ENCODE peak calls at places on chromosome 6, in four cellular contexts. B is A549, N is HepG2, F is K562. R is an unnamed sample.

GRCh38 chr6:81822584-81822983 is 70.1 kb upstream of the TENT5A start:
- DNase-seq in N (no peak), F (no peak), B (no peak), R (no peak)

GRCh38 chr6:157994126-157994795 is 12.6 kb downstream of the SYNJ2 start:
- DNase-seq in F (peak; percentile 56), B (no peak), N (peak; percentile 69), R (no peak)

GRCh38 chr6:91298543-91299145 is 711.8 kb upstream of the MAP3K7 start:
- DNase-seq in B (no peak), N (no peak), F (no peak), R (no peak)

GRCh38 chr6:168062346-168063289 is 16.4 kb downstream of the FRMD1 start:
- DNase-seq in B (no peak), N (peak; percentile 41), F (no peak), R (no peak)

GRCh38 chr6:139776051-139776450 is 401.6 kb upstream of the CITED2 start:
- DNase-seq in N (peak; percentile 61), F (no peak), B (no peak), R (no peak)

GRCh38 chr6:77492529-77492928 is 29.2 kb upstream of the HTR1B start:
- DNase-seq in B (no peak), N (peak; percentile 39), F (no peak), R (no peak)

GRCh38 chr6:121847806-121848522 is 412.5 kb downstream of the GJA1 start:
- DNase-seq in B (no peak), N (no peak), F (no peak), R (no peak)

GRCh38 chr6:170280689-170281045 is 10.2 kb downstream of the DLL1 start:
- DNase-seq in N (no peak), F (no peak), B (no peak), R (no peak)

GRCh38 chr6:111427341-111428116 is 55.5 kb downstream of the REV3L start:
- DNase-seq in B (no peak), F (no peak), N (peak; percentile 85), R (no peak)

GRCh38 chr6:153150400-153150766 is 19.3 kb upstream of the RGS17 start:
- DNase-seq in B (no peak), N (no peak), F (no peak), R (no peak)

GRCh38 chr6:150004101-150004782 is 21.1 kb downstream of the RAET1L start:
- DNase-seq in N (no peak), F (no peak), B (no peak), R (no peak)

GRCh38 chr6:90266845-90267621 is 29.6 kb downstream of the BACH2 start:
- DNase-seq in N (no peak), F (no peak), B (no peak), R (no peak)

GRCh38 chr6:37134622-37135191 is 35.2 kb upstream of the PIM1 start:
- DNase-seq in B (peak; percentile 88), F (no peak), N (no peak), R (no peak)

GRCh38 chr6:47741807-47742206 is 40.0 kb upstream of the OPN5 start:
- DNase-seq in F (no peak), N (no peak), B (peak; percentile 4), R (no peak)

GRCh38 chr6:26196846-26197683 is 109.8 kb downstream of the HFE start:
- DNase-seq in F (peak; percentile 90), N (peak; percentile 93), B (no peak), R (peak; percentile 75)

GRCh38 chr6:37868447-37868825 is 48.9 kb downstream of the ZFAND3 start:
- DNase-seq in N (no peak), F (no peak), B (no peak), R (no peak)

GRCh38 chr6:169766921-169767736 is 15.7 kb downstream of the ERMARD start:
- DNase-seq in N (peak; percentile 44), B (no peak), F (no peak), R (no peak)

GRCh38 chr6:147990159-147990558 is 352.5 kb upstream of the SASH1 start:
- DNase-seq in F (no peak), N (no peak), B (no peak), R (no peak)

GRCh38 chr6:82270791-82271392 is 23.3 kb upstream of the IBTK start:
- DNase-seq in F (peak; percentile 38), N (peak; percentile 30), B (peak; percentile 49), R (no peak)

GRCh38 chr6:317452-318144 is 25.3 kb downstream of the DUSP22 start:
- DNase-seq in B (no peak), F (no peak), N (no peak), R (no peak)

GRCh38 chr6:12635375-12635774 is 81.2 kb upstream of the PHACTR1 start:
- DNase-seq in B (no peak), N (no peak), F (no peak), R (no peak)

GRCh38 chr6:30557683-30557981 is 537 bp downstream of the PRR3 start:
- DNase-seq in F (no peak), N (no peak), B (no peak), R (no peak)

GRCh38 chr6:112931835-112932234 is 584.7 kb downstream of the RFPL4B start:
- DNase-seq in N (no peak), B (no peak), F (no peak), R (no peak)

GRCh38 chr6:28161410-28162079 is 19.9 kb downstream of the ZKSCAN8 start:
- DNase-seq in F (peak; percentile 89), B (peak; percentile 25), N (peak; percentile 79), R (peak; percentile 93)

GRCh38 chr6:131061041-131061770 is 1.8 kb downstream of the EPB41L2 start:
- DNase-seq in B (no peak), F (no peak), N (peak; percentile 52), R (no peak)

GRCh38 chr6:138588805-138589434 is 89.6 kb upstream of the NHSL1 start:
- DNase-seq in B (peak; percentile 69), N (peak; percentile 80), F (peak; percentile 81), R (peak; percentile 65)

GRCh38 chr6:43575105-43575771 is 600 bp downstream of the XPO5 start:
- DNase-seq in N (peak; percentile 40), B (peak; percentile 21), F (peak; percentile 88), R (peak; percentile 40)

GRCh38 chr6:47238456-47238995 is 71.2 kb downstream of the TNFRSF21 start:
- DNase-seq in N (no peak), F (no peak), B (no peak), R (no peak)

GRCh38 chr6:150894935-150895686 is 29.6 kb downstream of the MTHFD1L start:
- DNase-seq in N (peak; percentile 25), B (no peak), F (no peak), R (no peak)

GRCh38 chr6:159172066-159172465 is 2.9 kb downstream of the FNDC1 start:
- DNase-seq in N (no peak), F (no peak), B (no peak), R (no peak)

DNA sequence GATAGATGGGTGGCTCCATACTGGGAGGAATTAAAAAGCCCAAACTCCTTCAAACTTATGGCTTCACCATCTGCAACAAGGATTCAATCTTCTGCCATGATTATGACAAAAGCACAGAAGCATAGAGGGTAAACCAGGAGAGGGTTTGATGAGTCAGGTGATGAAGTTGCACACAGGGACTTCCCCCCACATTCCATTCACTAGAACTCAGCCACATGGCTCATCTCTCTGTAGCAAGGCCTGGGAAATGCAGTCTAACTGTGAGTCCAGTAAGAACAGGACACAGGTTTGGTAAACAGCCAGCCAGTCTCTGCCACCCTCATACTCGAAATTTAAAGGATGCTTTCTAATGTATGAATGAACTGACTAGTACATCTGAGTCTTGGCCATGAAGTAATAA is 142.9 kb downstream of the HIVEP2 start:
- DNase-seq in F (no peak), N (peak; percentile 65), B (peak; percentile 59), R (no peak)
- TF ChIP-seq ESRRA in F (no peak), N (no peak), B (no peak), R (no peak)

DNA sequence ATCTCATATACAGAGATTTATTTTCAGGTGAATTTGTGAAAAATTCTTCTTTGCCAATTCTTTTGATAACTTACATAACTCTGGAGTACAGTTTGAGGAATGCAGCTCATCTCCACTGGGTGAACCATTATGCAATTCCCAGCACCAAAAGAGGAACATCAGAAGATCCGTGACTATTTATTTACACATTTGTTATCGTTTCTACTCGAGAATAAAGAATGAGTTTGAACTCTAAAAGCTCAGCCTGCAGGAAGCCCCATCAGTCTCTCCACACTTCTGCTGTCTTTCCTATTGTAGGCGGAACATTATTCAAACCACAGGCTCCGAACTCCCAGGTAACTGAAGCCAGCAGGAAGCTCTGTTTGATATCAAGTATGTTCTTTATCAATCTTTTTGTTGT is 95.9 kb upstream of the IFNGR1 start:
- DNase-seq in N (peak; percentile 94), F (no peak), B (no peak), R (no peak)
- TF ChIP-seq NR3C1 in N (no peak), F (no peak), B (no peak), R (no peak)

GRCh38 chr6:34288581-34288980 is 39.8 kb upstream of the SMIM29 start:
- DNase-seq in F (no peak), N (no peak), B (no peak), R (no peak)

GRCh38 chr6:34281702-34282334 is 33.0 kb upstream of the SMIM29 start:
- DNase-seq in B (no peak), N (no peak), F (peak; percentile 38), R (no peak)

GRCh38 chr6:34285571-34285970 is 36.8 kb upstream of the SMIM29 start:
- DNase-seq in F (no peak), B (no peak), N (no peak), R (no peak)

GRCh38 chr6:34289137-34289536 is 40.3 kb upstream of the SMIM29 start:
- DNase-seq in N (no peak), B (no peak), F (no peak), R (no peak)

DNA sequence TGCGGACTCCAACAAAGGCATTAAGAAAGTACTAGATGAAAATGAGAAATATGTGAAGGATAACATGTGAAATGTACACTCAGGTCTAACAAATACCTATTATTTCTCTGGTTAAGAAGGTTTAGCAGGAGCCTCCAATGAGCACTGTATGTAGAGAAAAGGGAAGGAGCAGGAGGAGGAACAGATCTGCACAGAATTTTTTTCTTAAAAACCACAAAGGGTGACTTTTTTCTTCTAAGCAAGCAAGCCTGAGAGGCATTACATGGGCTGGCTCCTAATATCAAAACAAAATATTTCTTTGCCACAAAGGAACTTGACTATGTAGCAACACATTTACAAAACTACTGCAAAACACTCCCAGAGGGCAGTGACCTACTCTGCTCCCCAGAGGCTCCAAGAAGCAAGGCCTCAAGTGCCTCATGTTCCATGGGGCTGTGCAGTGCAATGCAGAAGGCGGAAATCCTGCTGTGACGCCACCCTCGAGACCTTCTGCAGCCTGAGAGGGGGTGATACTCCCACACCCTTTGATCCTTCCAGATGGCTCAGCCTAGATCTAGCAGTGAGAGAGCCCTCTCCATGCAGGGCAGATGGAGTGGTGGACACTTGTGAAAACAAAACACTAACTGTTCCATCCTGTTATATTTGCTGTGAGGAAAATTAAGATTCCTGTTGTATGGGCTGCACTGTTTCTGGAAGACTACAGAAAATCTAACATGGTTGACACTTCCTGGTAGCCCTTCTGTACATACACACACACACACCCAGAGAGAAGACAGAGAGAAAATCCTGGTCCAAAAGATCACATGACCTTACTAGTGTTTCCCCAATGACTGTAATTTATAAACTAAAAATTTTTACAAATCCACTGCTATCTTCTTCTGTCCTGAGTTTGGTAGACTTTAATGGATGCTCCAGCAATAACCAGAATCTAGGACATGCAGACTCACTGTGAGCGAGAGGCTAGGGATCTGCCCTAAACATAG is 36.0 kb upstream of the SMIM29 start:
- DNase-seq in N (no peak), F (peak; percentile 69), B (no peak), R (no peak)
- TF ChIP-seq ESRRA in N (no peak), F (no peak), B (no peak), R (no peak)

GRCh38 chr6:123805921-123806320 is 2.3 kb downstream of the NKAIN2 start:
- DNase-seq in F (no peak), N (no peak), B (no peak), R (no peak)

GRCh38 chr6:123810948-123811347 is 7.3 kb downstream of the NKAIN2 start:
- DNase-seq in F (no peak), B (no peak), N (no peak), R (no peak)

GRCh38 chr6:123810214-123810613 is 6.5 kb downstream of the NKAIN2 start:
- DNase-seq in N (no peak), F (no peak), B (no peak), R (no peak)

GRCh38 chr6:123806561-123806960 is 2.9 kb downstream of the NKAIN2 start:
- DNase-seq in N (no peak), F (no peak), B (no peak), R (no peak)

GRCh38 chr6:123808556-123808955 is 4.9 kb downstream of the NKAIN2 start:
- DNase-seq in N (no peak), B (no peak), F (no peak), R (no peak)
- TF ChIP-seq NR3C1 in N (no peak), B (no peak), F (no peak), R (no peak)